ENCODE peak calls at places on chromosome 22, in eight cellular contexts. O is NCI-H2081 treated with DMSO at 0.1 percent for 48 hours, M is anterior cingulate cortex, R is tibial nerve, P is lower lobe of right lung, C is NCI-H526, S is globus pallidus, F is progenitor cell of endocrine pancreas. D is an unnamed sample.

GRCh38 chr22:27662359-27663030 is 139.1 kb downstream of the MN1 start:
- DNase-seq in O (no peak), M (peak), S (peak), C (no peak), F (no peak), R (no peak), P (no peak), D (no peak)

GRCh38 chr22:24994070-24994763 is 41.7 kb downstream of the KIAA1671 start:
- DNase-seq in M (no peak), F (no peak), S (no peak), R (no peak), P (no peak), C (peak), O (no peak), D (no peak)

GRCh38 chr22:24416611-24417010 is 10.8 kb upstream of the ADORA2A start:
- DNase-seq in P (peak), C (no peak), R (no peak), O (no peak), S (no peak), M (no peak), F (no peak), D (no peak)

GRCh38 chr22:20919718-20920117 is 2.5 kb downstream of the CRKL start:
- DNase-seq in C (no peak), P (no peak), R (no peak), S (no peak), F (no peak), M (no peak), O (no peak), D (no peak)

GRCh38 chr22:38524434-38524833 is 18.3 kb upstream of the DDX17 start:
- DNase-seq in S (no peak), M (no peak), F (no peak), R (no peak), C (no peak), O (no peak), P (no peak), D (no peak)

GRCh38 chr22:20089977-20090729 is 10.1 kb downstream of the DGCR8 start:
- DNase-seq in R (no peak), F (no peak), O (no peak), C (no peak), M (no peak), P (peak), S (no peak), D (no peak)

GRCh38 chr22:20946080-20946986 is 20.7 kb upstream of the AIFM3 start:
- DNase-seq in R (no peak), M (no peak), S (no peak), C (no peak), O (no peak), F (no peak), P (no peak), D (no peak)

GRCh38 chr22:37904572-37905533 is 1.2 kb upstream of the MICALL1 start:
- DNase-seq in O (no peak), F (no peak), C (no peak), M (peak), S (peak), R (peak), P (no peak), D (no peak)

GRCh38 chr22:24973867-24974266 is 21.4 kb downstream of the KIAA1671 start:
- DNase-seq in M (no peak), C (no peak), F (no peak), O (no peak), P (no peak), R (no peak), S (no peak), D (no peak)

GRCh38 chr22:47202819-47203553 is 440.5 kb downstream of the TBC1D22A start:
- DNase-seq in F (no peak), R (no peak), M (no peak), O (no peak), P (no peak), S (no peak), C (no peak), D (no peak)

GRCh38 chr22:37183432-37184379 is 4.3 kb downstream of the C1QTNF6 start:
- DNase-seq in R (no peak), M (no peak), O (no peak), C (no peak), S (no peak), P (peak), F (no peak), D (no peak)

GRCh38 chr22:48896766-48897637 is 930.7 kb downstream of the BRD1 start:
- DNase-seq in M (no peak), O (no peak), S (no peak), R (no peak), F (no peak), C (no peak), P (no peak), D (no peak)

GRCh38 chr22:27331526-27332281 is 469.9 kb downstream of the MN1 start:
- DNase-seq in F (peak), M (peak), S (peak), R (peak), C (peak), O (no peak), P (peak), D (no peak)

GRCh38 chr22:36541831-36542391 is 12.9 kb upstream of the EIF3D start:
- DNase-seq in R (no peak), F (no peak), C (no peak), P (no peak), S (no peak), O (no peak), M (peak), D (peak)